ENCODE peak calls at places on chromosomes 16 and 17, in nine cellular contexts. E is C1 segment of cervical spinal cord, J is GOT3, D is NCI-H2029, P is prostate gland, Z is HuH-7.5, W is pulmonary artery endothelial cell, X is A172, B is posterior cingulate gyrus. K is an unnamed sample.

GRCh38 chr16:20647736-20648135 is 49.7 kb downstream of the ACSM1 start:
- DNase-seq in Z (no peak), X (no peak), E (no peak), J (no peak), B (no peak), W (no peak), D (no peak), P (no peak), K (no peak)

GRCh38 chr16:48129926-48130325 is 25.9 kb downstream of the ABCC12 start:
- DNase-seq in X (no peak), E (no peak), W (no peak), P (no peak), J (no peak), Z (no peak), D (no peak), B (no peak), K (no peak)

GRCh38 chr16:64236351-64236750 is 885.5 kb downstream of the CDH11 start:
- DNase-seq in B (no peak), Z (no peak), D (no peak), P (no peak), W (no peak), X (no peak), J (no peak), E (no peak), K (no peak)

GRCh38 chr17:74108126-74108705 is 95.3 kb upstream of the RPL38 start:
- DNase-seq in P (no peak), B (no peak), Z (no peak), D (no peak), E (no peak), W (no peak), J (no peak), X (no peak), K (no peak)

GRCh38 chr16:85403693-85404092 is 209.4 kb upstream of the GSE1 start:
- DNase-seq in P (no peak), E (no peak), J (no peak), B (no peak), D (no peak), Z (no peak), W (no peak), X (no peak), K (no peak)

GRCh38 chr17:27808629-27809028 is 8.3 kb upstream of the NOS2 start:
- DNase-seq in D (no peak), J (no peak), E (no peak), W (no peak), Z (no peak), P (no peak), X (no peak), B (no peak), K (no peak)

GRCh38 chr17:2542456-2542855 is 30.8 kb upstream of the METTL16 start:
- DNase-seq in Z (no peak), P (no peak), E (no peak), J (no peak), X (no peak), D (no peak), W (no peak), B (no peak), K (no peak)

GRCh38 chr17:42286411-42287295 is 1.6 kb upstream of the STAT5A start:
- DNase-seq in J (no peak), Z (no peak), W (no peak), B (no peak), E (no peak), D (no peak), P (no peak), X (no peak), K (peak)

GRCh38 chr16:27463741-27464662 is 62.0 kb downstream of the IL21R start:
- DNase-seq in E (no peak), W (no peak), X (no peak), B (no peak), P (no peak), Z (no peak), D (no peak), J (no peak), K (no peak)

GRCh38 chr17:47633996-47634395 is 15.7 kb upstream of the KPNB1 start:
- DNase-seq in E (no peak), J (no peak), P (no peak), Z (no peak), X (no peak), B (no peak), W (no peak), D (no peak), K (no peak)

GRCh38 chr16:48035142-48035541 is 120.7 kb downstream of the ABCC12 start:
- DNase-seq in P (peak), D (no peak), W (no peak), Z (no peak), J (no peak), X (no peak), E (no peak), B (no peak), K (no peak)

GRCh38 chr16:71645450-71645849 is 19.5 kb downstream of the MARVELD3 start:
- DNase-seq in P (no peak), Z (peak), J (no peak), B (no peak), W (no peak), E (no peak), D (no peak), X (peak), K (peak)

GRCh38 chr16:77462894-77463293 is 28.1 kb upstream of the ADAMTS18 start:
- DNase-seq in J (no peak), Z (no peak), B (no peak), X (no peak), D (no peak), P (no peak), E (no peak), W (no peak), K (no peak)

GRCh38 chr17:55549140-55549539 is 37.9 kb upstream of the SMIM36 start:
- DNase-seq in P (no peak), Z (peak), X (peak), W (no peak), J (no peak), D (no peak), B (no peak), E (no peak), K (no peak)

GRCh38 chr17:47276868-47277267 is 23.2 kb downstream of the ITGB3 start:
- DNase-seq in J (peak), E (no peak), B (no peak), W (no peak), P (no peak), Z (no peak), X (no peak), D (peak), K (peak)

GRCh38 chr16:89256651-89257254 is 39.2 kb downstream of the ZNF778 start:
- DNase-seq in E (no peak), Z (peak), J (peak), X (no peak), D (peak), P (peak), W (no peak), B (peak), K (no peak)

GRCh38 chr16:68490829-68491575 is 42.7 kb upstream of the SMPD3 start:
- DNase-seq in Z (no peak), B (no peak), E (no peak), D (peak), W (no peak), J (no peak), X (peak), P (peak), K (no peak)

GRCh38 chr17:77127735-77128361 is 12.9 kb upstream of the SEC14L1 start:
- DNase-seq in P (peak), J (no peak), B (peak), Z (no peak), E (peak), X (peak), W (no peak), D (peak), K (no peak)

GRCh38 chr17:77140878-77141767 is at the start of gene SEC14L1:
- DNase-seq in J (no peak), E (no peak), W (no peak), X (peak), D (no peak), B (no peak), Z (peak), P (peak), K (no peak)

GRCh38 chr16:66357523-66357928 is 9.0 kb upstream of the CDH5 start:
- DNase-seq in Z (peak), X (peak), J (peak), P (peak), B (no peak), W (no peak), D (no peak), E (no peak), K (peak)

GRCh38 chr17:34822007-34822737 is 139.1 kb downstream of the CCT6B start:
- DNase-seq in Z (no peak), X (no peak), D (no peak), W (no peak), E (no peak), P (no peak), B (peak), J (no peak), K (no peak)

GRCh38 chr16:70784692-70785317 is 16.2 kb downstream of the VAC14 start:
- DNase-seq in P (no peak), B (no peak), J (no peak), D (no peak), E (no peak), Z (no peak), W (no peak), X (no peak), K (no peak)

GRCh38 chr16:11621920-11622651 is 35.4 kb upstream of the LITAF start:
- DNase-seq in X (no peak), B (no peak), Z (no peak), P (no peak), J (no peak), E (no peak), D (no peak), W (no peak), K (no peak)

GRCh38 chr16:87960851-87961250 is 9.6 kb downstream of the BANP start:
- DNase-seq in Z (no peak), P (no peak), B (no peak), E (no peak), J (no peak), D (no peak), X (no peak), W (no peak), K (no peak)

GRCh38 chr17:61414141-61414935 is 14.7 kb downstream of the TBX2 start:
- DNase-seq in D (no peak), J (no peak), W (no peak), X (no peak), Z (peak), B (peak), P (peak), E (no peak), K (no peak)

GRCh38 chr17:35761601-35762000 is 914 bp downstream of the C17orf50 start:
- DNase-seq in X (no peak), W (no peak), Z (no peak), B (no peak), E (no peak), D (no peak), P (no peak), J (no peak), K (no peak)

GRCh38 chr16:10333321-10334032 is 52.4 kb upstream of the ATF7IP2 start:
- DNase-seq in E (no peak), D (no peak), P (no peak), Z (no peak), J (no peak), X (no peak), B (no peak), W (no peak), K (no peak)

GRCh38 chr16:13436641-13437423 is 483.1 kb upstream of the ERCC4 start:
- DNase-seq in J (no peak), Z (no peak), D (no peak), E (no peak), X (peak), B (no peak), P (no peak), W (no peak), K (no peak)

GRCh38 chr17:78678220-78678554 is 101.0 kb upstream of the DNAH17 start:
- DNase-seq in W (no peak), D (no peak), B (no peak), J (no peak), P (no peak), X (no peak), E (no peak), Z (no peak), K (no peak)

GRCh38 chr16:5944971-5945370 is 847.4 kb upstream of the EEF2KMT start:
- DNase-seq in J (no peak), W (no peak), E (no peak), P (no peak), B (no peak), Z (no peak), X (no peak), D (no peak), K (no peak)

GRCh38 chr17:29176500-29177351 is 3.5 kb downstream of the MYO18A start:
- DNase-seq in Z (peak), W (no peak), D (peak), E (peak), X (peak), P (peak), B (no peak), J (no peak), K (no peak)

GRCh38 chr17:37699285-37699973 is 45.4 kb downstream of the HNF1B start:
- DNase-seq in B (no peak), X (no peak), P (no peak), D (no peak), W (no peak), J (no peak), Z (no peak), E (no peak), K (no peak)

K was measured in DMS 273 treated with DMSO at 0.1 percent for 48 hours.